ENCODE peak calls at places on chromosomes 11 and 22, in seven cellular contexts. T, V, F, Z, M, P and B are unnamed samples.
A peak's percentile ranks its signal among the peaks of the same experiment; 100 is the strongest.

GRCh38 chr11:35487532-35488078 is 37.8 kb downstream of the PAMR1 start:
- DNase-seq in M (peak; percentile 35), Z (peak; percentile 43), T (peak; percentile 81), V (no peak), P (peak; percentile 34), F (peak; percentile 58), B (peak; percentile 59)

GRCh38 chr22:44576311-44577260 is 78.6 kb upstream of the RTL6 start:
- DNase-seq in Z (no peak), F (no peak), V (peak; percentile 1), P (no peak), T (no peak), M (no peak), B (no peak)

GRCh38 chr11:61899146-61899841 is 7.9 kb upstream of the FADS3 start:
- DNase-seq in M (peak; percentile 81), T (peak; percentile 80), Z (peak; percentile 76), V (peak; percentile 94), P (peak; percentile 94), F (peak; percentile 82), B (peak; percentile 95)

GRCh38 chr11:5807580-5807979 is 1.1 kb upstream of the OR52N2 start:
- DNase-seq in V (no peak), T (no peak), Z (no peak), M (no peak), P (no peak), F (no peak), B (no peak)

GRCh38 chr11:121437018-121437685 is 15.0 kb upstream of the SORL1 start:
- DNase-seq in V (no peak), F (no peak), Z (peak; percentile 83), T (peak; percentile 63), M (no peak), P (no peak), B (no peak)

GRCh38 chr22:49922926-49923325 is 4.5 kb downstream of the CRELD2 start:
- DNase-seq in Z (no peak), M (no peak), T (no peak), F (no peak), V (no peak), P (no peak), B (no peak)

GRCh38 chr11:45180888-45181594 is 34.6 kb downstream of the PRDM11 start:
- DNase-seq in T (peak; percentile 64), Z (peak; percentile 65), P (peak; percentile 86), M (peak; percentile 67), F (peak; percentile 54), V (peak; percentile 60), B (peak; percentile 50)

GRCh38 chr11:122085264-122085663 is 30.8 kb downstream of the BLID start:
- DNase-seq in M (peak; percentile 73), V (no peak), P (no peak), Z (peak; percentile 65), T (peak; percentile 89), F (peak; percentile 91), B (no peak)

GRCh38 chr22:28795932-28796856 is 4.2 kb downstream of the XBP1 start:
- DNase-seq in Z (no peak), M (no peak), P (no peak), T (no peak), V (no peak), F (no peak), B (no peak)

GRCh38 chr11:75323609-75324008 is 27.9 kb downstream of the ARRB1 start:
- DNase-seq in F (no peak), M (no peak), V (no peak), T (no peak), Z (no peak), P (no peak), B (no peak)

GRCh38 chr11:17531071-17531817 is 13.0 kb downstream of the USH1C start:
- DNase-seq in F (peak; percentile 32), M (no peak), Z (peak; percentile 13), T (no peak), V (no peak), P (no peak), B (no peak)

GRCh38 chr11:8757047-8757446 is 74.5 kb downstream of the RPL27A start:
- DNase-seq in M (peak; percentile 39), Z (no peak), T (no peak), V (no peak), F (no peak), P (no peak), B (no peak)

GRCh38 chr11:132959663-132960062 is 572.6 kb downstream of the OPCML start:
- DNase-seq in Z (no peak), T (no peak), P (no peak), M (no peak), F (no peak), V (no peak), B (no peak)